ENCODE peak calls at places on chromosomes 3 and 15, in four cellular contexts. K is IMR-90, Y is GM13976, G is AG04450. S is an unnamed sample.
A peak's percentile ranks its signal among the peaks of the same experiment; 100 is the strongest.

GRCh38 chr3:14525685-14526631 is 14.2 kb downstream of the GRIP2 start:
- DNase-seq in K (peak; percentile 53), Y (no peak), G (no peak), S (no peak)

GRCh38 chr3:181711325-181712135 is at the start of gene SOX2:
- DNase-seq in K (peak; percentile 4), Y (peak; percentile 70), G (no peak), S (peak; percentile 80)

GRCh38 chr15:79914728-79915127 is 17.9 kb upstream of the MTHFS start:
- DNase-seq in K (no peak), Y (no peak), G (no peak), S (no peak)

GRCh38 chr3:189288348-189289235 is 116.8 kb downstream of the TPRG1 start:
- DNase-seq in K (no peak), Y (peak; percentile 60), G (no peak), S (peak; percentile 44)

GRCh38 chr3:59783468-59783988 is 733.7 kb upstream of the CFAP20DC start:
- DNase-seq in K (no peak), Y (no peak), G (no peak), S (no peak)

GRCh38 chr15:65130941-65131340 is 2.7 kb downstream of the PDCD7 start:
- DNase-seq in K (no peak), Y (no peak), G (no peak), S (no peak)

GRCh38 chr3:55272031-55272645 is 215.0 kb downstream of the WNT5A start:
- DNase-seq in K (peak; percentile 34), Y (no peak), G (no peak), S (no peak)

GRCh38 chr3:121529308-121529707 is 16.5 kb downstream of the POLQ start:
- DNase-seq in K (peak; percentile 35), Y (no peak), G (no peak), S (no peak)

GRCh38 chr3:70554170-70554569 is 241.7 kb upstream of the MDFIC2 start:
- DNase-seq in K (peak; percentile 64), Y (no peak), G (no peak), S (no peak)

GRCh38 chr3:102006812-102007485 is 157.6 kb downstream of the NFKBIZ start:
- DNase-seq in K (peak; percentile 96), Y (no peak), G (peak; percentile 81), S (no peak)

GRCh38 chr15:75178171-75178937 is 23.3 kb upstream of the C15orf39 start:
- DNase-seq in K (no peak), Y (peak; percentile 72), G (no peak), S (peak; percentile 68)

GRCh38 chr15:30929064-30929669 is 25.5 kb downstream of the FAN1 start:
- DNase-seq in K (no peak), Y (no peak), G (no peak), S (no peak)

GRCh38 chr3:130850044-130850797 is 43.7 kb upstream of the ATP2C1 start:
- DNase-seq in K (peak; percentile 46), Y (peak; percentile 50), G (no peak), S (peak; percentile 62)

GRCh38 chr15:32774022-32774421 is 56.2 kb downstream of the GREM1 start:
- DNase-seq in K (peak; percentile 98), Y (no peak), G (peak; percentile 76), S (no peak)

GRCh38 chr15:32837935-32838334 is 120.1 kb downstream of the GREM1 start:
- DNase-seq in K (no peak), Y (no peak), G (no peak), S (no peak)

GRCh38 chr3:98359993-98360675 is 6.5 kb downstream of the OR5K4 start:
- DNase-seq in K (no peak), Y (no peak), G (no peak), S (no peak)

GRCh38 chr15:59456114-59456513 is 18.1 kb downstream of the FAM81A start:
- DNase-seq in K (no peak), Y (no peak), G (no peak), S (no peak)

GRCh38 chr3:10242182-10243065 is 5.8 kb upstream of the TATDN2 start:
- DNase-seq in K (peak; percentile 54), Y (peak; percentile 73), G (no peak), S (peak; percentile 68)

GRCh38 chr3:148366743-148367410 is 330.8 kb upstream of the AGTR1 start:
- DNase-seq in K (peak; percentile 9), Y (no peak), G (no peak), S (peak; percentile 5)

GRCh38 chr3:50121416-50122032 is 32.8 kb downstream of the RBM5 start:
- DNase-seq in K (peak; percentile 79), Y (peak; percentile 87), G (peak; percentile 66), S (peak; percentile 88)

GRCh38 chr15:67322481-67322880 is 67.9 kb downstream of the IQCH start:
- DNase-seq in K (peak; percentile 56), Y (no peak), G (no peak), S (no peak)

GRCh38 chr3:73037369-73037699 is 24.1 kb upstream of the EBLN2 start:
- DNase-seq in K (peak; percentile 41), Y (no peak), G (no peak), S (no peak)

GRCh38 chr3:30421261-30421660 is 185.1 kb upstream of the TGFBR2 start:
- DNase-seq in K (peak; percentile 84), Y (no peak), G (peak; percentile 27), S (no peak)

GRCh38 chr3:124352143-124352528 is 360.2 kb upstream of the ROPN1 start:
- DNase-seq in K (no peak), Y (no peak), G (no peak), S (no peak)

GRCh38 chr3:78712270-78712669 is 1055.5 kb downstream of the ROBO1 start:
- DNase-seq in K (no peak), Y (no peak), G (no peak), S (no peak)

GRCh38 chr3:29176501-29176900 is 104.4 kb upstream of the RBMS3 start:
- DNase-seq in K (no peak), Y (no peak), G (no peak), S (no peak)

GRCh38 chr3:30400924-30401323 is 205.5 kb upstream of the TGFBR2 start:
- DNase-seq in K (peak; percentile 36), Y (no peak), G (no peak), S (no peak)

GRCh38 chr15:81088496-81088895 is 45.6 kb upstream of the CFAP161 start:
- DNase-seq in K (no peak), Y (no peak), G (no peak), S (no peak)

GRCh38 chr3:127712881-127713771 is 40.4 kb downstream of the ABTB1 start:
- DNase-seq in K (no peak), Y (no peak), G (no peak), S (no peak)

DNA sequence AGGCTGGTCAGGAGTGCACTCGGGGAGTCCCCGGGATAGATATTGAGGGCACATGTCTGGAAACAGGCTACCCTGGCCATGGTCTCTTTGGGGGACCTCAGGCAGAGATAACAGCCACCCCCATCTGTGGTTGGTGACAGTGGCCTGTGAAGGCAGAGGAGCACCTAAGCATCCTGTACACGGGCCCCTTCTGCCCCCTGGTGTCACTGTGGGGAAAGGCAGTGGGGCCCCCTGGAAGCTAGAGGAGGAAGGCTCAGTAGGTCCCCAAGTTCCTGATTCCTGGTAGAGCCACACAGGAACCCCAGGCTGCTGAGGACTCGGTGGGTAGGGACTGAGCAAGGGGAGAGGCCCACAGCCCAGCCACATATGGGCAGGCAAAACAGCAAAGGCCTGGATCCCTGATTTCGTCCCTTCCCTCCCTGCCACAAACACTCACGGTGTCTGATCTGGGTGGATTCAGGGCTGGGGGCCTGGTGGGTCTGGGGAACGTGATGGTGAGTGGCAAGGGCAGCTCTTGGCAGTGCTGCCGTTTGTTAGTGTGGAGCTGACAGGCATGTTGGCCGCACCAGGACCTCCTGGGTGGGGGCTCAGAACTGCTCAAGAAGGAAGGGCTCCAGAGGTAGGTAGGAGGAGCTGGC is 14.1 kb upstream of the CXCR6 start:
- DNase-seq in K (peak; percentile 26), Y (peak; percentile 88), G (no peak), S (peak; percentile 81)
- TF ChIP-seq CTCF in K (peak; percentile 79), Y (peak; percentile 91), G (peak; percentile 92), S (peak; percentile 83)

DNA sequence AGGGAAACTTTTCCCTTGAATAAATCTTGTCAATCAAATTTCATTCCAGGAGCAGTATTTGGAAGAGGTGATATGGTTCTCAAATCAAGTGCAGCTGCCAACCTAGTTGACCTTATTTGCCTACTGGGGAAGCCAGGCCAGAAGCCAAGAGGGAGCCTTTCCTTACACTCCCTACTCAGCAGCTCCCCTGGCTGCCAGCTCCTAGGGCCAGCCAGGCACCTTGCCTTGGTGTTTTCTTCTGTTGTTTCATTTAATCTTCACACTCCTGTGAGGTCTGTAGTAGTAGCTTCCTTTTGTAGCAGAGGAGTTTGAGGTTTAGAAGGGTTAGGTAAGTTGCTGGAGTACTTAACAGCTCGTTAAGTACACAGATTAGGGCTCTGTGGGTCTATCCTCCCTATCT is 22.6 kb downstream of the MKRN2OS start:
- DNase-seq in K (no peak), Y (no peak), G (no peak), S (no peak)
- TF ChIP-seq CTCF in K (no peak), Y (no peak), G (no peak), S (no peak)

DNA sequence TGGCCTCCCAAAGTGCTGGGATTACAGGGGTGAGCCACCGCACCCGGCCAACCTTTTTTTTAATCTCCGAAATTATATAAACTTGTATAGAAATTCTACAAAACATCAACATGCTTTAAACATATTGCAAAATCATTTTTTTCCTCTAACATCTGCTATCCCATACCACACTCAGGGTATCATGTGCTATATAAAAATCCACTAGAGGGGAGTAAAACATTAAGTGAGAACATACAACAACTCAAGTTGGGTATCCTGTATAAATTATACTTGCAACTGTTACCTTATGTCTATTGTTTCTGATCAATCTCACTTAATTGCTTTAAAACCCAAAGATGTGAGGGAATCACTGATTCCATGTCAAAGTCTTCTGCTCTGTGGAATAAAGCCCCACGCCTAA is 71.9 kb upstream of the FBN1 start:
- DNase-seq in K (peak; percentile 59), Y (no peak), G (no peak), S (no peak)
- TF ChIP-seq CTCF in K (peak; percentile 62), Y (no peak), G (peak; percentile 52), S (no peak)

DNA sequence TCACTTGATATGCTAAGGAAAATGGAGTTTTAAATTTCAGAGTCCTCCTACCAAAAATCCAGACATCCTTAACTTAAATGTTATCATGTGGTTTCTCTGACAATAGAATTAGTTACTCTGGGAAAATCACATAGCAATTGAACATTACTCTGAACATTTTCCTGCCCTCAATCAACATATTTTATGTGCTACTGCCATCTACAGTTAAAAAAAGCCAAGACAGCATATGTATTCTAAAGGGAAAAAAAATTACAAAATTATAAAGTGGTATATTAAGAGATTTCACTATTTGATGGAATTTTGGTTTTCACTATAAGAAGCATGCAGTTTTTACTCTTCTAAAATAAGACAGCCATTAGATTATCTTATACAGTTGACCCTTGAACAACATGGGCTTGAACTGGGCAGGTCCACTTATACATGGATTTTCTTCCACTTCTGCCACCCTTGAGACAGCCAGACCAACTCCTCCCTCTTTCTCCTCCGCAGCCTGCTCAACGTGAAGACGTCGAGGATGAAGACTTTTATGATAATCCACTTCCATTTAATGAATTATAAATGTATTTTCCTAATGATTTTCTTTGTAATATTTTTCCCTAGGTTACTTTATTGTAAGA is 122.3 kb downstream of the ATP1B3 start:
- DNase-seq in K (peak; percentile 35), Y (no peak), G (no peak), S (no peak)
- TF ChIP-seq CTCF in K (peak; percentile 61), Y (no peak), G (peak; percentile 54), S (no peak)

S was measured in GM20000.